ENCODE peak calls at places on chromosome 2, in five cellular contexts. W is Peyer's patch, S is fibroblast of the aortic adventitia, Y is adrenal gland, F is heart left ventricle. K is an unnamed sample.

GRCh38 chr2:20536619-20537422 is 89.9 kb downstream of the RHOB start:
- DNase-seq in W (peak; percentile 31), S (no peak), Y (no peak), F (no peak), K (no peak)

GRCh38 chr2:134170269-134170668 is 83.6 kb upstream of the MGAT5 start:
- DNase-seq in W (no peak), S (peak; percentile 63), Y (no peak), F (no peak), K (no peak)

GRCh38 chr2:102678442-102678841 is 59.1 kb downstream of the SLC9A2 start:
- DNase-seq in W (no peak), S (no peak), Y (no peak), F (no peak), K (no peak)

GRCh38 chr2:226738821-226739507 is 60.7 kb downstream of the IRS1 start:
- DNase-seq in W (no peak), S (peak; percentile 47), Y (no peak), F (no peak), K (no peak)

GRCh38 chr2:187547353-187547979 is 6.8 kb downstream of the TFPI start:
- DNase-seq in W (no peak), S (peak; percentile 92), Y (peak; percentile 44), F (peak; percentile 56), K (no peak)

GRCh38 chr2:85246348-85246747 is 81.4 kb downstream of the TGOLN2 start:
- DNase-seq in W (no peak), S (no peak), Y (no peak), F (no peak), K (no peak)

GRCh38 chr2:218327451-218327850 is 29.2 kb upstream of the CATIP start:
- DNase-seq in W (no peak), S (no peak), Y (no peak), F (no peak), K (no peak)

GRCh38 chr2:69067026-69067630 is 54.1 kb downstream of the ANTXR1 start:
- DNase-seq in W (no peak), S (peak; percentile 58), Y (no peak), F (no peak), K (no peak)

GRCh38 chr2:151138507-151138906 is 123.2 kb downstream of the RBM43 start:
- DNase-seq in W (no peak), S (peak; percentile 51), Y (no peak), F (no peak), K (no peak)

GRCh38 chr2:109692013-109692738 is 78.0 kb downstream of the SOWAHC start:
- DNase-seq in W (no peak), S (no peak), Y (no peak), F (no peak), K (no peak)

GRCh38 chr2:101063753-101064502 is 61.8 kb downstream of the RPL31 start:
- DNase-seq in W (no peak), S (peak; percentile 74), Y (no peak), F (no peak), K (no peak)

GRCh38 chr2:113896791-113897190 is 6.9 kb downstream of the ACTR3 start:
- DNase-seq in W (no peak), S (peak; percentile 54), Y (no peak), F (no peak), K (no peak)

GRCh38 chr2:23497063-23497462 is 112.1 kb downstream of the KLHL29 start:
- DNase-seq in W (no peak), S (peak; percentile 55), Y (no peak), F (no peak), K (no peak)

GRCh38 chr2:140128909-140129308 is 1348.7 kb upstream of the NXPH2 start:
- DNase-seq in W (no peak), S (no peak), Y (no peak), F (no peak), K (no peak)

GRCh38 chr2:131112477-131113027 is 7.4 kb downstream of the PLEKHB2 start:
- DNase-seq in W (no peak), S (peak; percentile 40), Y (no peak), F (no peak), K (no peak)

GRCh38 chr2:191675807-191676667 is 1.9 kb upstream of the NABP1 start:
- DNase-seq in W (no peak), S (no peak), Y (peak; percentile 42), F (peak; percentile 51), K (peak; percentile 29)

GRCh38 chr2:118856978-118857676 is 9.7 kb upstream of the EN1 start:
- DNase-seq in W (no peak), S (no peak), Y (no peak), F (no peak), K (no peak)

GRCh38 chr2:60553992-60554648 is 666 bp upstream of the BCL11A start:
- DNase-seq in W (peak; percentile 76), S (no peak), Y (peak; percentile 53), F (peak; percentile 48), K (peak; percentile 21)

GRCh38 chr2:140650825-140651224 is 1480.0 kb downstream of the LRP1B start:
- DNase-seq in W (no peak), S (peak; percentile 57), Y (no peak), F (no peak), K (no peak)

GRCh38 chr2:78768016-78768415 is 257.5 kb upstream of the REG3G start:
- DNase-seq in W (no peak), S (no peak), Y (no peak), F (no peak), K (no peak)

GRCh38 chr2:104434363-104434792 is 419.5 kb upstream of the POU3F3 start:
- DNase-seq in W (peak; percentile 52), S (no peak), Y (peak; percentile 16), F (no peak), K (no peak)

DNA sequence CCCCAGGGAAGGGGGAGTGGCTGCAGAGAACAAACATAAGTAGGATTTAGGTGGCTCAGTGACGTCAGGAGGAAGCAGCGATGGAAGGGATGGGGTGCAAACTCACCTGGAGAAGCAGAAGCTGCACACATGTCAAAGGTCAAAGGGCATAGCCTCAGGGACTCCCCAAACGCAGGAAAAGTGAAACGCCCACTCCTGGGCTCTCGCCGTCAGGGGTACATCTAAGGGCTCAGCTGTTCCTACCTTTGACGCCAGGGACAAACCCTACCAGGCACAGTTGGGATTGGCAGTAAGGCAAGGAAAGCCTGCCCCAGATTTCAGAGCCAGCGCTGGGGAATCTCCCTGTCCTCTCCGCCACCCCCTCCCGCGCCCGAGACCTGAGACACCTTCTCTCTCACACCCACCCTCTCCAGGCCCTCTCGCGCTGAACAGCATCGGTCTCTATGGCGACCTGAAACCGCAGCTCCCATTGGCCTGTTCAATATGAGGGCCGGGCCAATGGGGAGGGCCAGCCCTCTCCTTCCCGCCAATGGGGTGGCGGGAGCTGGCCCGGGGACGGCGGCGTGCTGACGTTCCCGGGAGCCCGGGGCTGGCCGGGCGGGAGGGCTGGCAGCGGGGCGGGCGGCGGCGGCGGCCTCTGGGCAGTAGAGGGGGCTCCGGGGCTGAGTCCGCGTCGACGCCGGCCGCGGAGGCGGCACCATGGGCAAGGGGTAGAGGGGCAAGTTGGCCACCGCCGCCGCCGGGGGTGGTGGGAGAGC is at the start of the genes CCDC148 and PKP4:
- DNase-seq in W (peak; percentile 90), S (peak; percentile 84), Y (peak; percentile 90), F (peak; percentile 93), K (peak; percentile 81)
- TF ChIP-seq CTCF in W (peak; percentile 35), S (peak; percentile 47), Y (peak; percentile 52), F (no peak), K (no peak)

GRCh38 chr2:181574321-181574720 is 82.6 kb downstream of the CERKL start:
- DNase-seq in W (no peak), S (no peak), Y (no peak), F (no peak), K (no peak)

GRCh38 chr2:181575024-181575649 is 81.8 kb downstream of the CERKL start:
- DNase-seq in W (no peak), S (no peak), Y (no peak), F (no peak), K (no peak)

GRCh38 chr2:181570059-181570458 is 86.8 kb downstream of the CERKL start:
- DNase-seq in W (no peak), S (no peak), Y (no peak), F (no peak), K (no peak)

GRCh38 chr2:181573140-181573736 is 83.7 kb downstream of the CERKL start:
- DNase-seq in W (no peak), S (peak; percentile 65), Y (no peak), F (no peak), K (no peak)

GRCh38 chr2:181570833-181571661 is 85.9 kb downstream of the CERKL start:
- DNase-seq in W (no peak), S (peak; percentile 34), Y (no peak), F (no peak), K (no peak)
- TF ChIP-seq CTCF in W (peak; percentile 17), S (peak; percentile 45), Y (no peak), F (no peak), K (peak; percentile 13)

DNA sequence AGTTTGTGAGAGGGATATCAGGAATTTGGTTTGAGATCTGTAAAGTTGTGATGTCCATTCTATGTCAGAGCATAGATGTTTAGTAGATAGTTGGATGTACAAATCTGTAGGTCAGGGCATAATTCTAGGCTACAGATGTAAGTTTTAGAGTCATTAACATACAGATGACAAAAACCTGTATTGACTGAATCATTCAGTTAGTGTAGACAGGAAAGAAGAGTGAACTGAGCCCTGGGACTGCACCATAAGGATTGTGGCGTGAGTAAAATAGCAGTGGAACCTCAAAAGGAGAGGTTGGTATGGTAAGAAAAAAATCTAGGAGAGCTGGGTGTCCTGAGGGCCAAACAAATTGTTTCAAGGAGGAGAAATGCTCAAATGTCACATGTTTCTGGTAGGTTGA is 73.1 kb upstream of the RPRM start:
- DNase-seq in W (no peak), S (no peak), Y (no peak), F (no peak), K (no peak)
- TF ChIP-seq CTCF in W (no peak), S (no peak), Y (no peak), F (no peak), K (no peak)

GRCh38 chr2:19350678-19351401 is 7.6 kb downstream of the OSR1 start:
- DNase-seq in W (no peak), S (peak; percentile 12), Y (no peak), F (no peak), K (no peak)

GRCh38 chr2:19346983-19347618 is 11.3 kb downstream of the OSR1 start:
- DNase-seq in W (no peak), S (no peak), Y (no peak), F (no peak), K (no peak)

GRCh38 chr2:19349911-19350677 is 8.3 kb downstream of the OSR1 start:
- DNase-seq in W (peak; percentile 80), S (peak; percentile 58), Y (peak; percentile 65), F (peak; percentile 62), K (peak; percentile 61)

GRCh38 chr2:19348692-19349091 is 9.7 kb downstream of the OSR1 start:
- DNase-seq in W (no peak), S (no peak), Y (no peak), F (no peak), K (no peak)

DNA sequence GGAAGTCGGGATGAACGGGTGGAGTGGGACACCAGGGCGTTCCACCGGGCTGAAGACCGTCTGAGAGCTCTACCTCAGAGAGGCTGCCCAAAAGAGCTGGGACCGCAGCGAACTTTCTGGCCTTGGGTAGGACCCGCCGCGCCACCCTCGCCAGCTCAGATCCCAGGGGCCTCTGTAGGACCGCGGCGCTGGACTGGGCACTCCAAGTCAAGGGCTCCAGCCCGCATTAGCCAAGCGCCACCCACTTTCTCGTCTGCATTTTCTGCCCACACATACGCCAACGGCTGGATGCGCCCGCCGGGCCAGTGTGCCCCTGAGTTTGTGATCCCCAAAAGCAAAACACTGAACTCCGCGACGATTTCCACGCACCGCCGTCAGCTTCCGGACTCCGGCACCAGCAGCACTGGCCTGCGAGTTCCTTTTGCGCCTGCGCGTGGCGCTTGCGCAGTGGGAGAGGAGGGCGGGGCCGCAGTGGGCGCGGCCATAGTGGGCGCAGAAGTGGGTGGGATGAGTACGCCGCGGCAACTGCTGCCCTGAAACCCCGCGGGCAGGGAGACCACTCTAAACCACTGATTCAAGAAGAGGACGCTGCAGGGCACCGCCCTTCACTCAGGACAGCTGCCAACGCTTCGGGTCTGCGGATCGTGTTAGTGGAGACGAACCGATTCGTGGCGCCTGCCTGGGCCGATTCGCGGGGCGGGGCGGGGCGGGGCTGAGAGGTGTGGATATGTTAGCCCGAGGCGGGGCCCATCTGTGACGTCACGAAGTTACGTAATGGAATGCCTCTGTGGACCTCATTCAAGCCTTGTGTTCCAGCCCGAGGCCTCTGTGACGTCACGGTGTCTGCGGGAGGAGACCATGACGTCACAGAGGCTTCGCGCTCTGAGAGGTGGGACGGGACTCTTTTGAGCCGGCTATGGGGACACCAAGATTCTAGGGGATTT is 10.5 kb downstream of the OSR1 start:
- DNase-seq in W (peak; percentile 98), S (peak; percentile 99), Y (peak; percentile 97), F (peak; percentile 95), K (peak; percentile 99)
- TF ChIP-seq CTCF in W (no peak), S (no peak), Y (peak; percentile 39), F (no peak), K (no peak)

K was measured in natural killer cell.